ENCODE peak calls at places on chromosome 4, in ten cellular contexts. U is brain microvascular endothelial cell, L is IMR-90, I is cardiac muscle cell, S is WERI-Rb-1, A is stomach, Q is lower leg skin, J is AG09309, Y is fibroblast of mammary gland, T is A549. X is an unnamed sample.

GRCh38 chr4:64174247-64174882 is 234.9 kb downstream of the TECRL start:
- DNase-seq in T (no peak), L (no peak), J (no peak), Q (no peak), A (no peak), U (no peak), S (no peak), I (no peak), Y (no peak), X (no peak)

GRCh38 chr4:52037730-52038108 is 380 bp downstream of the SGCB start:
- DNase-seq in A (no peak), I (peak), S (peak), J (no peak), L (peak), Q (no peak), Y (peak), T (peak), U (no peak), X (no peak)

GRCh38 chr4:169311643-169312365 is 41.0 kb upstream of the SH3RF1 start:
- DNase-seq in L (peak), T (peak), I (peak), S (peak), U (peak), Y (peak), A (peak), J (no peak), Q (no peak), X (peak)

GRCh38 chr4:175109933-175110332 is 191.8 kb downstream of the ADAM29 start:
- DNase-seq in Y (no peak), T (no peak), U (no peak), I (no peak), A (no peak), J (no peak), S (peak), L (no peak), Q (no peak), X (no peak)

GRCh38 chr4:185128272-185129119 is 14.6 kb upstream of the SLC25A4 start:
- DNase-seq in T (peak), A (no peak), J (no peak), I (peak), S (no peak), Q (no peak), L (no peak), Y (no peak), U (no peak), X (peak)

GRCh38 chr4:138910914-138911336 is 104.7 kb upstream of the NOCT start:
- DNase-seq in I (peak), A (peak), S (no peak), U (peak), Q (peak), T (peak), Y (peak), J (no peak), L (peak), X (peak)

GRCh38 chr4:140249351-140249750 is 95.4 kb upstream of the MAML3 start:
- DNase-seq in I (peak), A (no peak), T (no peak), U (no peak), Y (peak), Q (no peak), J (no peak), L (peak), S (no peak), X (peak)

GRCh38 chr4:42425146-42426065 is 28.1 kb downstream of the SHISA3 start:
- DNase-seq in T (no peak), S (no peak), Y (no peak), A (no peak), Q (no peak), L (no peak), I (no peak), J (no peak), U (no peak), X (no peak)

GRCh38 chr4:101961144-101961543 is 170.6 kb downstream of the BANK1 start:
- DNase-seq in S (no peak), A (no peak), I (no peak), T (no peak), Q (no peak), J (no peak), U (peak), Y (peak), L (no peak), X (no peak)

GRCh38 chr4:38902695-38903094 is 35.1 kb downstream of the FAM114A1 start:
- DNase-seq in J (no peak), I (peak), Q (no peak), A (no peak), U (no peak), Y (peak), T (peak), L (no peak), S (no peak), X (no peak)

GRCh38 chr4:168411318-168412150 is 68.8 kb downstream of the DDX60L start:
- DNase-seq in I (peak), L (peak), Q (no peak), S (no peak), Y (peak), U (no peak), A (no peak), T (no peak), J (no peak), X (no peak)

GRCh38 chr4:70749313-70749712 is 27.5 kb downstream of the RUFY3 start:
- DNase-seq in I (no peak), A (no peak), S (no peak), Y (no peak), L (peak), U (no peak), Q (no peak), J (no peak), T (no peak), X (no peak)

GRCh38 chr4:70743728-70744127 is 22.0 kb downstream of the RUFY3 start:
- DNase-seq in J (no peak), A (no peak), U (no peak), Q (no peak), Y (no peak), T (no peak), I (no peak), S (no peak), L (peak), X (peak)

GRCh38 chr4:70753630-70754029 is 31.9 kb downstream of the RUFY3 start:
- DNase-seq in U (no peak), L (no peak), I (no peak), Y (no peak), S (no peak), J (no peak), T (no peak), A (no peak), Q (no peak), X (no peak)

GRCh38 chr4:70746179-70746839 is 24.5 kb downstream of the RUFY3 start:
- DNase-seq in L (peak), I (peak), Q (no peak), T (no peak), J (no peak), S (no peak), Y (peak), U (peak), A (no peak), X (peak)

GRCh38 chr4:70747874-70748273 is 26.1 kb downstream of the RUFY3 start:
- DNase-seq in L (peak), Y (peak), A (no peak), U (peak), Q (no peak), I (peak), S (no peak), J (no peak), T (no peak), X (no peak)
- H3K4me3 ChIP-seq in L (no peak), Y (no peak), A (no peak), U (no peak), Q (no peak), I (no peak), S (no peak), J (no peak), T (no peak), X (no peak)

GRCh38 chr4:55345980-55346850 is at the start of gene SRD5A3:
- DNase-seq in T (peak), I (peak), S (peak), Y (peak), J (no peak), A (peak), L (peak), Q (peak), U (peak), X (peak)
- TF ChIP-seq CTCF in T (peak), I (peak), S (peak), Y (no peak), J (peak), A (no peak), L (peak), Q (peak), U (peak), X (peak)

GRCh38 chr4:47535567-47536147 is 50.6 kb downstream of the ATP10D start:
- DNase-seq in T (no peak), A (no peak), J (no peak), S (no peak), Y (no peak), Q (no peak), U (no peak), I (no peak), L (no peak), X (no peak)

GRCh38 chr4:47532658-47533057 is 47.6 kb downstream of the ATP10D start:
- DNase-seq in T (no peak), A (no peak), Q (no peak), J (no peak), U (no peak), S (no peak), L (no peak), I (no peak), Y (no peak), X (no peak)

GRCh38 chr4:47536956-47537355 is 51.9 kb downstream of the ATP10D start:
- DNase-seq in S (no peak), Y (no peak), Q (no peak), I (no peak), J (no peak), T (no peak), L (no peak), U (no peak), A (no peak), X (no peak)

GRCh38 chr4:47533689-47534347 is 48.7 kb downstream of the ATP10D start:
- DNase-seq in Q (no peak), A (no peak), S (no peak), I (no peak), L (peak), J (no peak), Y (no peak), U (no peak), T (no peak), X (no peak)

DNA sequence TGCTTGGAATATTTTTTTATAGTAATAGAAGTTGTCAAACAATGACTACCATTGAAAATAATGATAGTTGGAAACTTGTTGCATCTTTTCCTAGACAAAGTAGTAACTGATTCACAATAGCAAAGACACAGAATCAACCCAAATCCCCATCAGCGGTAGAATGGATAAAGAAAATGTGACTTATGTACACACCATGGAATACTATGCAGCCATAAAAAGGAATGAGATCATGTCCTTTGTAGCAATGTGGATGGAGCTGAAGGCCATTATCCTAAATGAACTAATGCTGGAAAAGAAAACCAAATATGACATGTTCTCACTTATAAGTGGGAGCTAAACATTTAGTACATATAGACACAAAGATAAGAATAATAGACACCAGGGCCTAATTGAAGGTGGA is 49.7 kb downstream of the ATP10D start:
- DNase-seq in S (no peak), J (no peak), Q (no peak), I (no peak), L (no peak), U (no peak), Y (no peak), A (no peak), T (no peak), X (no peak)
- H3K4me3 ChIP-seq in S (no peak), J (no peak), Q (no peak), I (no peak), L (no peak), U (no peak), Y (no peak), A (no peak), T (no peak), X (no peak)

GRCh38 chr4:118322831-118323502 is 29.8 kb downstream of the PRSS12 start:
- DNase-seq in I (no peak), A (no peak), J (no peak), Y (no peak), S (no peak), Q (no peak), U (no peak), T (no peak), L (no peak), X (peak)
- TF ChIP-seq CTCF in I (no peak), A (no peak), J (no peak), Y (no peak), S (no peak), Q (no peak), U (no peak), T (no peak), L (no peak), X (no peak)

GRCh38 chr4:22477136-22477793 is 38.6 kb downstream of the ADGRA3 start:
- DNase-seq in Q (no peak), I (no peak), A (no peak), J (no peak), Y (no peak), U (no peak), T (no peak), S (no peak), L (no peak), X (peak)
- H3K4me3 ChIP-seq in Q (no peak), I (no peak), A (no peak), J (no peak), Y (no peak), U (no peak), T (no peak), S (no peak), L (no peak), X (no peak)

DNA sequence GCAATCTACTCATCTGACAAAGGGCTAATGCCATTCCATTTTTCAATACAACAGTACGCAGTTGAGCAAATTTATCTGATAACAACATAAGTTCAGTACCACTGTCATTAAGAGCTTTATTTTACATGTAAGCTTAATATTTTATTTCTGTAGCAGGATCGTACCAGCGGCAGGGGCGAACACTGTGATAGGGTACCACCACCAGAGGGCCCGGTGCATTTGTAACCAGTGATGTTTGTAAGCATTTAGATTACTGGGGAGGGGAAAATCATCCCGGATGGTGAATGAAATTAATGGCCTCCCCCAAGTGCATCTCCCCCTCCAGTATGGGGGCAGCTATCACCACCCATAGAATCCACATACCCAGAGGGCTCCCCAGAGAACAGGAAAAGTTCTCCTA is 179.0 kb downstream of the ADGRA3 start:
- DNase-seq in A (no peak), U (no peak), T (no peak), Y (no peak), L (no peak), J (no peak), Q (no peak), S (no peak), I (no peak), X (no peak)
- TF ChIP-seq CTCF in A (no peak), U (no peak), T (no peak), Y (no peak), L (no peak), J (peak), Q (no peak), S (peak), I (no peak), X (no peak)

DNA sequence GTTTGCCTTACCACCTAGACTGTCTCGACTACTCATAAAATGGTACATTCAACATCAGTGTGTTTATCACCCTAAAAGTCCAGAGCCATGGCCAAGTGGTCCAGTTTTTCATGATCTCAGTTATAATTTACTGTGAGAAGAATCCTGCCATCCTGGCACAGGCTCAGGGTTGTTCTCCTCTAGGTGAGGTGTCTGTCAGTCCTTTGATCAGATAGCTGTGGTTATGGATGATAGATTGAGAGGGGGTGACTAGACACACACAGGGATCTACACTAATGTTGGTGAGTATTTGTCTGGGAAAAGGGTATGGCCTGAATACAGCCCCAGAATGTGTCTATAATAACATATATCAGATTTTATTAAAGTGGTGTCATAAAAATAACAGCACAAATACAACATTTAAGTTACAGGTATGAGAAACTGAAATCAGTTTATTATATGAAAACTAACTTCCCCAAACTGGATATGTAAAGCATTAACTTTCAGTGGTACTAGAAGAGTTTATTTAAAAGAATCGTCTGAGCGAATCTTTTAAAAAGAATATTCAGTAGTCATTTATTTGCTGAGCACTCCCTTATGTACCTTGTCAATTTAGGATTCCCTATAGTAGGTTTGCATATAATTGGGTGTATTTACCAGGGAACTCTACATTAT is 93.3 kb downstream of the STIM2 start:
- DNase-seq in U (no peak), A (no peak), I (no peak), T (no peak), J (no peak), Q (no peak), Y (no peak), S (no peak), L (no peak), X (no peak)
- H3K4me3 ChIP-seq in U (no peak), A (no peak), I (no peak), T (no peak), J (no peak), Q (no peak), Y (no peak), S (no peak), L (no peak), X (no peak)